ENCODE peak calls at places on chromosomes 13 and 19, in ten cellular contexts. E is GM13977; B is HEK293T; V is activated CD4-positive, alpha-beta T cell treated with anti-CD3 and anti-CD28 coated beads, Interleukin-2, amount 50 U/mL, for 24 hours; D is thyroid gland; P is upper lobe of left lung; K is WTC11; F is fibroblast of the conjunctiva; Q is RWPE1; M is stimulated activated CD4-positive, alpha-beta T cell treated with anti-CD3 and anti-CD28 coated beads, Interleukin-2, amount 100 ng/mL, for 48 hours. J is an unnamed sample.

GRCh38 chr13:102800145-102801041 is 1.5 kb downstream of the BIVM start:
- DNase-seq in E (peak; percentile 93), B (peak; percentile 56), V (peak; percentile 72), D (peak; percentile 81), P (peak; percentile 77), K (peak; percentile 86), F (peak; percentile 51), Q (peak; percentile 79), M (peak; percentile 82), J (peak; percentile 87)

GRCh38 chr13:102328909-102329308 is 72.9 kb downstream of the FGF14 start:
- DNase-seq in E (no peak), B (no peak), V (no peak), D (no peak), P (no peak), K (no peak), F (no peak), Q (no peak), M (no peak), J (no peak)

GRCh38 chr19:39497850-39498261 is 891 bp upstream of the DLL3 start:
- DNase-seq in E (peak; percentile 71), B (peak; percentile 64), V (no peak), D (peak; percentile 33), P (no peak), K (peak; percentile 88), F (no peak), Q (no peak), M (no peak), J (no peak)

GRCh38 chr19:38666662-38667448 is 19.4 kb downstream of the ACTN4 start:
- DNase-seq in E (peak; percentile 80), B (peak; percentile 54), V (no peak), D (no peak), P (no peak), K (no peak), F (peak; percentile 61), Q (no peak), M (no peak), J (no peak)

GRCh38 chr19:47309608-47310007 is at the start of gene C5AR1:
- DNase-seq in E (no peak), B (no peak), V (no peak), D (no peak), P (peak; percentile 74), K (no peak), F (no peak), Q (no peak), M (no peak), J (peak; percentile 91)

GRCh38 chr13:30021611-30022010 is 171.2 kb upstream of the UBL3 start:
- DNase-seq in E (no peak), B (no peak), V (no peak), D (no peak), P (no peak), K (no peak), F (no peak), Q (no peak), M (no peak), J (no peak)

GRCh38 chr19:53537523-53538377 is at the start of gene ZNF331:
- DNase-seq in E (peak; percentile 80), B (no peak), V (peak; percentile 81), D (peak; percentile 78), P (peak; percentile 80), K (peak; percentile 77), F (no peak), Q (peak; percentile 65), M (peak; percentile 75), J (peak; percentile 91)

GRCh38 chr13:74070065-74070464 is 64.1 kb downstream of the KLF12 start:
- DNase-seq in E (peak; percentile 7), B (no peak), V (no peak), D (no peak), P (no peak), K (no peak), F (no peak), Q (no peak), M (no peak), J (no peak)

GRCh38 chr19:4870025-4870700 is 2.7 kb upstream of the PLIN3 start:
- DNase-seq in E (no peak), B (no peak), V (no peak), D (no peak), P (peak; percentile 68), K (no peak), F (peak; percentile 93), Q (peak; percentile 90), M (peak; percentile 16), J (peak; percentile 82)

GRCh38 chr19:41373993-41374392 is 2.3 kb upstream of the TMEM91 start:
- DNase-seq in E (no peak), B (no peak), V (no peak), D (peak; percentile 96), P (peak; percentile 69), K (no peak), F (peak; percentile 89), Q (peak; percentile 57), M (no peak), J (no peak)

GRCh38 chr13:27917121-27917947 is 2.5 kb upstream of the PDX1 start:
- DNase-seq in E (peak; percentile 21), B (peak; percentile 62), V (no peak), D (no peak), P (no peak), K (peak; percentile 45), F (no peak), Q (no peak), M (no peak), J (no peak)

GRCh38 chr19:49436381-49437017 is 4.8 kb downstream of the SLC17A7 start:
- DNase-seq in E (peak; percentile 68), B (no peak), V (no peak), D (no peak), P (peak; percentile 42), K (peak; percentile 98), F (no peak), Q (peak; percentile 38), M (peak; percentile 65), J (no peak)

GRCh38 chr19:41753159-41753558 is 2.2 kb upstream of the CEACAM6 start:
- DNase-seq in E (peak; percentile 57), B (peak; percentile 67), V (peak; percentile 68), D (peak; percentile 54), P (peak; percentile 83), K (peak; percentile 82), F (no peak), Q (peak; percentile 51), M (peak; percentile 81), J (peak; percentile 84)

GRCh38 chr13:111629933-111630332 is 309.5 kb downstream of the TEX29 start:
- DNase-seq in E (no peak), B (no peak), V (no peak), D (no peak), P (no peak), K (no peak), F (no peak), Q (no peak), M (no peak), J (no peak)

GRCh38 chr13:85529216-85529590 is 270.0 kb downstream of the SLITRK6 start:
- DNase-seq in E (no peak), B (no peak), V (no peak), D (no peak), P (no peak), K (no peak), F (peak; percentile 12), Q (no peak), M (no peak), J (no peak)

GRCh38 chr13:67736646-67737420 is 506.7 kb upstream of the PCDH9 start:
- DNase-seq in E (no peak), B (peak; percentile 78), V (no peak), D (no peak), P (no peak), K (peak; percentile 28), F (peak; percentile 82), Q (no peak), M (no peak), J (no peak)

GRCh38 chr13:21171420-21171819 is 4.9 kb downstream of the SKA3 start:
- DNase-seq in E (no peak), B (no peak), V (no peak), D (no peak), P (no peak), K (no peak), F (no peak), Q (no peak), M (no peak), J (no peak)

GRCh38 chr19:2905918-2906519 is 5.3 kb downstream of the ZNF57 start:
- DNase-seq in E (no peak), B (no peak), V (no peak), D (no peak), P (no peak), K (no peak), F (no peak), Q (no peak), M (no peak), J (no peak)

GRCh38 chr19:8306235-8307054 is 1.7 kb downstream of the CD320 start:
- DNase-seq in E (no peak), B (no peak), V (no peak), D (no peak), P (peak; percentile 19), K (peak; percentile 10), F (no peak), Q (no peak), M (no peak), J (peak; percentile 74)

GRCh38 chr19:11519138-11519537 is 9.8 kb downstream of the ECSIT start:
- DNase-seq in E (no peak), B (no peak), V (no peak), D (no peak), P (no peak), K (no peak), F (no peak), Q (no peak), M (no peak), J (no peak)

GRCh38 chr19:51251453-51251790 is 542 bp downstream of the SIGLECL1 start:
- DNase-seq in E (no peak), B (no peak), V (no peak), D (no peak), P (no peak), K (no peak), F (no peak), Q (no peak), M (no peak), J (no peak)

GRCh38 chr13:77537302-77537919 is 1.9 kb downstream of the SCEL start:
- DNase-seq in E (no peak), B (no peak), V (no peak), D (no peak), P (no peak), K (no peak), F (no peak), Q (peak; percentile 36), M (no peak), J (no peak)

GRCh38 chr13:26985285-26985878 is 186.2 kb downstream of the USP12 start:
- DNase-seq in E (peak; percentile 77), B (peak; percentile 68), V (peak; percentile 78), D (peak; percentile 67), P (peak; percentile 70), K (peak; percentile 64), F (peak; percentile 73), Q (peak; percentile 72), M (peak; percentile 62), J (peak; percentile 44)

GRCh38 chr13:99307648-99308339 is 595 bp upstream of the GPR183 start:
- DNase-seq in E (no peak), B (no peak), V (peak; percentile 77), D (peak; percentile 88), P (peak; percentile 85), K (no peak), F (no peak), Q (peak; percentile 21), M (peak; percentile 60), J (no peak)

GRCh38 chr19:6738726-6739389 is 622 bp upstream of the TRIP10 start:
- DNase-seq in E (no peak), B (no peak), V (no peak), D (peak; percentile 49), P (no peak), K (peak; percentile 62), F (no peak), Q (no peak), M (peak; percentile 25), J (no peak)

GRCh38 chr19:44961821-44962220 is 6.6 kb downstream of the CLPTM1 start:
- DNase-seq in E (no peak), B (no peak), V (no peak), D (no peak), P (no peak), K (no peak), F (no peak), Q (no peak), M (no peak), J (no peak)

GRCh38 chr13:57557979-57558529 is 73.5 kb upstream of the PCDH17 start:
- DNase-seq in E (peak; percentile 2), B (peak; percentile 22), V (no peak), D (no peak), P (no peak), K (no peak), F (no peak), Q (no peak), M (no peak), J (no peak)

GRCh38 chr19:3548594-3548993 is 8.8 kb downstream of the MFSD12 start:
- DNase-seq in E (no peak), B (no peak), V (no peak), D (no peak), P (peak; percentile 65), K (no peak), F (no peak), Q (no peak), M (no peak), J (no peak)